ENCODE peak calls at places on chromosomes 7 and 10, in five cellular contexts. R is suprapubic skin, N is tibial artery, S is stomach, J is transverse colon. D is an unnamed sample.

GRCh38 chr10:49587981-49588380 is 22.1 kb upstream of the SLC18A3 start:
- DNase-seq in R (no peak), N (no peak), S (no peak), J (no peak), D (no peak)

GRCh38 chr10:114401195-114401741 is 3.0 kb downstream of the AFAP1L2 start:
- DNase-seq in R (peak; percentile 87), N (no peak), S (peak; percentile 49), J (peak; percentile 61), D (no peak)

GRCh38 chr7:78296036-78296435 is 497.5 kb downstream of the PHTF2 start:
- DNase-seq in R (no peak), N (no peak), S (no peak), J (no peak), D (no peak)

GRCh38 chr7:109376576-109376975 is 806.9 kb downstream of the DNAJB9 start:
- DNase-seq in R (no peak), N (no peak), S (no peak), J (no peak), D (no peak)

GRCh38 chr10:94085288-94085687 is 91.6 kb downstream of the PLCE1 start:
- DNase-seq in R (no peak), N (no peak), S (no peak), J (no peak), D (no peak)

GRCh38 chr10:69577268-69578232 is 4.3 kb upstream of the NEUROG3 start:
- DNase-seq in R (no peak), N (no peak), S (no peak), J (no peak), D (no peak)

GRCh38 chr10:119370972-119371703 is 163.8 kb downstream of the GRK5 start:
- DNase-seq in R (peak; percentile 92), N (peak; percentile 90), S (no peak), J (no peak), D (no peak)

GRCh38 chr7:138257459-138258193 is 181.4 kb downstream of the AKR1D1 start:
- DNase-seq in R (no peak), N (no peak), S (peak; percentile 65), J (no peak), D (no peak)

GRCh38 chr7:135333196-135333595 is 99.6 kb downstream of the STRA8 start:
- DNase-seq in R (peak; percentile 32), N (no peak), S (no peak), J (no peak), D (no peak)

GRCh38 chr10:34967411-34967880 is 122.7 kb downstream of the CUL2 start:
- DNase-seq in R (no peak), N (peak; percentile 65), S (peak; percentile 66), J (no peak), D (no peak)

GRCh38 chr10:62426086-62426485 is 51.9 kb downstream of the ZNF365 start:
- DNase-seq in R (no peak), N (no peak), S (no peak), J (no peak), D (no peak)

GRCh38 chr10:132506711-132507466 is 30.7 kb upstream of the INPP5A start:
- DNase-seq in R (peak; percentile 77), N (peak; percentile 63), S (peak; percentile 13), J (no peak), D (no peak)

GRCh38 chr10:11782793-11783557 is 40.2 kb upstream of the PROSER2 start:
- DNase-seq in R (no peak), N (no peak), S (no peak), J (no peak), D (no peak)

GRCh38 chr10:125329056-125329455 is 168.7 kb upstream of the CTBP2 start:
- DNase-seq in R (no peak), N (no peak), S (no peak), J (no peak), D (no peak)

GRCh38 chr7:149529136-149529718 is 31.6 kb upstream of the ZNF746 start:
- DNase-seq in R (no peak), N (no peak), S (no peak), J (no peak), D (no peak)

GRCh38 chr10:74704629-74705360 is 121.6 kb upstream of the KAT6B start:
- DNase-seq in R (no peak), N (no peak), S (no peak), J (no peak), D (no peak)

DNA sequence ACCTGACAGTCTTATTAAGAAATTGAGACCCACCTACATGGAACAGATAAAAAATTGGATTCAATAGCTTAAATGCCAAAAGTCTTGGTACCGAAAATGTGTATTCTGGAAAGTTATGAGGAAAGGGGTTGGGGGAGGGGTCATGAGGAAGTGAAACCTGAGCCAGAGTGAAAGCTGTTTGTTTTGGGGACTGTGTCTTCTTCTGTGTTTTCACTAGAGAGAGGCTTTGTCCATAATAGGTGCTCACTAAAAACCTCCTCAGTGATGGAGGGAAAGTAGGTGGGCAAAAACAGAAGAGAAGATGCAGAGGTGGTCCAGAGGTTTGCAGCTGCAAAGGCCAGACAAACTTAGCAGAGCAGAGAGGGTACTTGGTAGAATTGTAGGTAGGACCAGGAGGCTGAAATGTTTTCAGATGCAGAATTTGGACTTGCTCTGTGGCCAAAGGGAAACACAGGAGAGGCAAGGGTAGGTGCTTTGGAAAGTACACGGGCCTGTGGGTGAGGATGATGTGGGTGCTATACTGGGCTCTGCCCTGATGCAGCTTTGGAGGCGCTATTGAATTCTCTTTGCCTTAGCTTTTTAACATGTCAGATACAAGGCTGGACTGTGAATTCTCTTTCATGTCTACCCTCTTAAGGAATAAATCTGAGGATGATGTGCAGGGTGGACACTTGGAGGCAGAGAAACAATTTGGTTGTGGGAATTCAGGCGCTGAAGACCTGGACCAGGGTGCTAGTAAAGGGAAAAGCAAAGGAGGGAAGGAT is 254.6 kb downstream of the PTEN start:
- DNase-seq in R (no peak), N (no peak), S (no peak), J (no peak), D (no peak)
- TF ChIP-seq CTCF in R (no peak), N (no peak), S (no peak), J (no peak), D (peak; percentile 9)

GRCh38 chr10:86645111-86645445 is 9.3 kb upstream of the OPN4 start:
- DNase-seq in R (no peak), N (no peak), S (peak; percentile 11), J (no peak), D (no peak)
- H3K27ac ChIP-seq in R (peak overlapping the region; percentile 87), N (peak overlapping the region; percentile 46), S (no peak overlapping the region), J (no peak overlapping the region), D (no peak overlapping the region)

GRCh38 chr7:36155811-36156361 is 2.8 kb downstream of the EEPD1 start:
- DNase-seq in R (no peak), N (peak; percentile 75), S (peak; percentile 67), J (peak; percentile 47), D (no peak)
- H3K4me3 ChIP-seq in R (peak overlapping the region; percentile 80), N (peak overlapping the region; percentile 84), S (peak overlapping the region; percentile 77), J (no peak overlapping the region), D (no peak overlapping the region)

GRCh38 chr7:54841772-54842707 is 83.0 kb upstream of the SEC61G start:
- DNase-seq in R (no peak), N (no peak), S (no peak), J (peak; percentile 17), D (no peak)
- TF ChIP-seq CTCF in R (no peak), N (no peak), S (no peak), J (peak; percentile 27), D (peak; percentile 65)

GRCh38 chr7:139727151-139727705 is 50.6 kb downstream of the HIPK2 start:
- DNase-seq in R (no peak), N (peak; percentile 41), S (no peak), J (peak; percentile 6), D (no peak)

GRCh38 chr7:139726485-139726869 is 51.3 kb downstream of the HIPK2 start:
- DNase-seq in R (no peak), N (no peak), S (no peak), J (peak; percentile 6), D (no peak)

GRCh38 chr7:139730746-139731612 is 46.8 kb downstream of the HIPK2 start:
- DNase-seq in R (no peak), N (peak; percentile 82), S (peak; percentile 65), J (peak; percentile 67), D (no peak)

GRCh38 chr7:139725843-139726484 is 51.8 kb downstream of the HIPK2 start:
- DNase-seq in R (no peak), N (peak; percentile 47), S (no peak), J (peak; percentile 7), D (no peak)

GRCh38 chr7:139728203-139728602 is 49.6 kb downstream of the HIPK2 start:
- DNase-seq in R (no peak), N (peak; percentile 37), S (no peak), J (peak; percentile 5), D (no peak)
- H3K27ac ChIP-seq in R (no peak overlapping the region), N (peak overlapping the region; percentile 91), S (no peak overlapping the region), J (no peak overlapping the region), D (peak overlapping the region; percentile 89)

DNA sequence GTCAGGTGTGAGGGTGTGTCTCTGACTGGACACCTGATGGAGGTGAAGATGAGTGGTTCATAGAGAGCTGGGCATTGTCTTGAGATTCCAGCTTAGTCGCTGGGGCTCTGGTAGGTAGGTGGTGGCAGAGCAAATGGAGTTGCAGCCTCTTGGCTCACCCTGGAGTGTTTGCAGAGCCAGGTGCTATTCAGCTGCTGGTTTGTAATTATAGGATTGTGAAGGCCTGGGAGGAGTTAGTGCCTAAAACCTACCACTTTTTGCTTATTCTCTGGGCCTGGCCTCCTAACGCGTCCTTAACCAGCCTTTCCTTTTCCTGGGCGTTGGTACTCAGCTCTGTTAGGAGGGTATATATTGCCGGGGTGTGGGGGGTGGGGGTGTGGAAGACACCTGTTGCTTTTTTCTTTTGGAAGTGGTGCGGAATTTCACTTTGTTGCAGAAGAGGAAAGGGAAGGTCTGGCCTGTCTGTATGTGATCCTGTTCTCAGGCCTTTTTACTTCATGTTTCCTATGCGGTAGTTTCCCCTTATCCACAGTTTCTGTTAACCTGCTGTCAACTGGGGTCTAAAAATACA is 3.2 kb downstream of the PPRC1 start:
- DNase-seq in R (no peak), N (no peak), S (no peak), J (no peak), D (no peak)
- H3K4me3 ChIP-seq in R (no peak overlapping the region), N (no peak overlapping the region), S (no peak overlapping the region), J (no peak overlapping the region), D (no peak overlapping the region)

GRCh38 chr7:20218261-20218660 is 1.1 kb upstream of the MACC1 start:
- DNase-seq in R (no peak), N (no peak), S (no peak), J (no peak), D (no peak)

GRCh38 chr7:20219446-20220292 is 2.5 kb upstream of the MACC1 start:
- DNase-seq in R (no peak), N (peak; percentile 79), S (peak; percentile 84), J (peak; percentile 90), D (no peak)

GRCh38 chr7:20219062-20219445 is 1.9 kb upstream of the MACC1 start:
- DNase-seq in R (no peak), N (no peak), S (no peak), J (no peak), D (no peak)

GRCh38 chr7:20216637-20217036 is 547 bp downstream of the MACC1 start:
- DNase-seq in R (no peak), N (no peak), S (no peak), J (no peak), D (no peak)

GRCh38 chr7:20217193-20217948 is at the start of gene MACC1:
- DNase-seq in R (no peak), N (no peak), S (peak; percentile 78), J (peak; percentile 84), D (peak; percentile 59)
- TF ChIP-seq CTCF in R (no peak), N (no peak), S (no peak), J (peak; percentile 37), D (peak; percentile 57)